ENCODE peak calls at places on chromosome 22, in six cellular contexts. N, D, R, G, U and M are unnamed samples.

GRCh38 chr22:27197618-27198017 is 540.2 kb downstream of the MIAT start:
- DNase-seq in N (no peak), G (no peak), U (no peak), D (peak), R (no peak), M (no peak)

GRCh38 chr22:43861529-43861928 is 784 bp downstream of the SULT4A1 start:
- DNase-seq in U (no peak), D (peak), R (no peak), G (peak), N (no peak), M (no peak)

GRCh38 chr22:29555065-29555644 is 1.6 kb upstream of the THOC5 start:
- DNase-seq in D (no peak), U (no peak), N (no peak), G (peak), R (no peak), M (no peak)

GRCh38 chr22:38127869-38128268 is 17.4 kb upstream of the BAIAP2L2 start:
- DNase-seq in R (no peak), U (no peak), D (no peak), G (no peak), N (no peak), M (no peak)

GRCh38 chr22:41021039-41021654 is 70.0 kb downstream of the RBX1 start:
- DNase-seq in D (peak), R (peak), G (no peak), U (peak), N (peak), M (no peak)

GRCh38 chr22:42768385-42769035 is 47.8 kb upstream of the A4GALT start:
- DNase-seq in D (no peak), R (no peak), G (no peak), N (no peak), U (no peak), M (no peak)

GRCh38 chr22:38017272-38017920 is 33.0 kb upstream of the SOX10 start:
- DNase-seq in N (no peak), R (no peak), U (peak), G (peak), D (no peak), M (no peak)

GRCh38 chr22:48955351-48956311 is 872.0 kb downstream of the BRD1 start:
- DNase-seq in R (peak), G (no peak), D (no peak), N (no peak), U (no peak), M (no peak)

GRCh38 chr22:40323681-40324083 is 22.6 kb upstream of the ADSL start:
- DNase-seq in N (no peak), U (no peak), R (no peak), D (no peak), G (no peak), M (no peak)

GRCh38 chr22:42562282-42562681 is 8.5 kb downstream of the SERHL2 start:
- DNase-seq in D (peak), R (no peak), N (no peak), U (no peak), G (no peak), M (no peak)

GRCh38 chr22:46652930-46653331 is 32.7 kb downstream of the GRAMD4 start:
- DNase-seq in G (peak), D (no peak), R (no peak), N (peak), U (no peak), M (no peak)

GRCh38 chr22:40418366-40419201 is 48.2 kb downstream of the SGSM3 start:
- DNase-seq in R (peak), U (peak), D (no peak), N (no peak), G (peak), M (no peak)

GRCh38 chr22:37369536-37369935 is 57.7 kb downstream of the ELFN2 start:
- DNase-seq in D (no peak), R (no peak), G (no peak), N (no peak), U (no peak), M (no peak)

GRCh38 chr22:27480487-27480886 is 321.1 kb downstream of the MN1 start:
- DNase-seq in R (peak), G (no peak), N (no peak), U (no peak), D (peak), M (peak)

GRCh38 chr22:23137905-23138520 is 3.8 kb downstream of the RSPH14 start:
- DNase-seq in U (no peak), R (no peak), D (peak), G (no peak), N (no peak), M (no peak)

GRCh38 chr22:49954991-49955580 is 5.5 kb upstream of the PIM3 start:
- DNase-seq in N (no peak), R (no peak), U (no peak), D (no peak), G (no peak), M (no peak)

GRCh38 chr22:32558681-32559355 is 84.2 kb downstream of the FBXO7 start:
- DNase-seq in D (no peak), N (peak), U (peak), R (no peak), G (peak), M (no peak)

GRCh38 chr22:48893288-48894063 is 934.2 kb downstream of the BRD1 start:
- DNase-seq in N (no peak), D (peak), G (no peak), R (no peak), U (no peak), M (no peak)

GRCh38 chr22:46031965-46032851 is 55.2 kb upstream of the WNT7B start:
- DNase-seq in R (no peak), U (no peak), N (no peak), G (no peak), D (no peak), M (no peak)

GRCh38 chr22:37627545-37627944 is 11.9 kb upstream of the SH3BP1 start:
- DNase-seq in G (no peak), N (no peak), D (no peak), U (no peak), R (no peak), M (no peak)

GRCh38 chr22:37675930-37676571 is 615 bp downstream of the LGALS1 start:
- DNase-seq in R (peak), D (no peak), G (no peak), U (no peak), N (peak), M (no peak)

GRCh38 chr22:26602127-26602526 is 12.2 kb upstream of the TPST2 start:
- DNase-seq in N (no peak), R (no peak), U (no peak), G (no peak), D (no peak), M (no peak)

GRCh38 chr22:26673485-26673884 is 16.1 kb downstream of the MIAT start:
- DNase-seq in D (no peak), R (no peak), N (peak), U (peak), G (no peak), M (no peak)

GRCh38 chr22:43926349-43926710 is 2.7 kb downstream of the PNPLA3 start:
- DNase-seq in R (no peak), U (no peak), D (no peak), N (no peak), G (no peak), M (no peak)

GRCh38 chr22:38239101-38239761 is 33.6 kb downstream of the TMEM184B start:
- DNase-seq in G (peak), D (peak), U (peak), R (no peak), N (peak), M (no peak)

GRCh38 chr22:27477171-27477570 is 324.4 kb downstream of the MN1 start:
- DNase-seq in R (no peak), U (no peak), D (no peak), N (no peak), G (no peak), M (no peak)

GRCh38 chr22:50670513-50670912 is 2.1 kb upstream of the SHANK3 start:
- DNase-seq in U (no peak), N (no peak), R (no peak), G (no peak), D (no peak), M (no peak)

GRCh38 chr22:48942698-48943566 is 884.7 kb downstream of the BRD1 start:
- DNase-seq in N (no peak), R (peak), D (no peak), U (no peak), G (no peak), M (no peak)

GRCh38 chr22:46060292-46061123 is 83.5 kb upstream of the WNT7B start:
- DNase-seq in U (no peak), G (no peak), D (no peak), N (no peak), R (no peak), M (no peak)

GRCh38 chr22:46121523-46122287 is 28.6 kb upstream of the PPARA start:
- DNase-seq in N (no peak), R (no peak), G (no peak), D (no peak), U (no peak), M (no peak)

GRCh38 chr22:41913040-41913719 is 1.7 kb downstream of the SHISA8 start:
- DNase-seq in N (no peak), D (no peak), G (no peak), U (no peak), R (no peak), M (no peak)

GRCh38 chr22:29531419-29531818 is 22.1 kb downstream of the THOC5 start:
- DNase-seq in R (no peak), G (no peak), N (no peak), U (peak), D (no peak), M (no peak)

GRCh38 chr22:16601437-16602223 is 9.0 kb upstream of the CCT8L2 start:
- DNase-seq in R (no peak), U (peak), G (no peak), D (no peak), N (no peak), M (no peak)

GRCh38 chr22:32619614-32620426 is 145.2 kb downstream of the FBXO7 start:
- DNase-seq in G (peak), R (no peak), D (no peak), U (peak), N (peak), M (no peak)

GRCh38 chr22:49512471-49512870 is 315.2 kb downstream of the BRD1 start:
- DNase-seq in N (no peak), D (no peak), G (no peak), R (no peak), U (no peak), M (no peak)

GRCh38 chr22:37802310-37803194 is 5.2 kb upstream of the GCAT start:
- DNase-seq in R (peak), U (peak), N (peak), G (peak), D (peak), M (peak)

GRCh38 chr22:28883917-28884753 is 763 bp downstream of the ZNRF3 start:
- DNase-seq in R (peak), G (peak), D (peak), U (peak), N (peak), M (peak)

GRCh38 chr22:41482319-41482935 is 13.5 kb downstream of the ACO2 start:
- DNase-seq in G (peak), N (peak), U (no peak), D (no peak), R (no peak), M (no peak)

GRCh38 chr22:20430641-20431519 is 6.7 kb downstream of the SCARF2 start:
- DNase-seq in U (peak), G (no peak), N (peak), R (peak), D (peak), M (peak)
- H3K4me3 ChIP-seq in U (peak), G (no peak), N (peak), R (no peak), D (peak), M (peak)

GRCh38 chr22:17982572-17983141 is 41.7 kb downstream of the MICAL3 start:
- DNase-seq in D (no peak), R (no peak), G (no peak), U (no peak), N (no peak), M (no peak)

GRCh38 chr22:17988800-17989513 is 35.4 kb downstream of the MICAL3 start:
- DNase-seq in R (no peak), U (peak), D (no peak), G (no peak), N (no peak), M (no peak)

GRCh38 chr22:17984114-17984513 is 40.2 kb downstream of the MICAL3 start:
- DNase-seq in N (no peak), R (no peak), D (no peak), G (no peak), U (peak), M (no peak)

GRCh38 chr22:17981497-17981896 is 42.9 kb downstream of the MICAL3 start:
- DNase-seq in R (no peak), D (no peak), G (no peak), N (no peak), U (no peak), M (no peak)

DNA sequence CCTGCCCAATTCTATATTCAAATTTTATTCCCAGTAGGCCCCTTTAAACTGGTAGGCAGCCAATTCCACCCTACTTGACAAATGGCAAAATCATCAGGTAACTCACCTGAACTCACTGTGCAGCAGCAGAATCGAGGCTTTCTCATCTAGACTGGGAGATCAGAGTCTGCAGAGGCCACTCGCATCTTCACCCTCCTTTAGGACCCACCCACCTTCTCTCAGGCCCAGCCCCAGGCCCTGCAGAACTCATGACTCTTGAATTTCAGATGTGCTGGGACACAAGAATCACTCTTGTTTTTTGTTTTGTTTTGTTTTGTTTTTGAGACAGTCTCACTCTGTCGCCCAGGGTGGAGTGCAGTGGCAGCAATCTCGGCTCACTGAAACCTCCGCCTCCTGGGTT is 38.8 kb downstream of the MICAL3 start:
- DNase-seq in G (no peak), R (no peak), U (no peak), D (no peak), N (no peak), M (no peak)
- H4K8ac ChIP-seq in G (no peak), R (no peak), U (no peak), D (no peak), N (peak), M (no peak)

GRCh38 chr22:47858773-47859306 is 1096.4 kb downstream of the TBC1D22A start:
- DNase-seq in R (no peak), U (no peak), D (no peak), N (no peak), G (no peak), M (no peak)
- H3K4me3 ChIP-seq in R (no peak), U (no peak), D (no peak), N (no peak), G (no peak), M (no peak)

DNA sequence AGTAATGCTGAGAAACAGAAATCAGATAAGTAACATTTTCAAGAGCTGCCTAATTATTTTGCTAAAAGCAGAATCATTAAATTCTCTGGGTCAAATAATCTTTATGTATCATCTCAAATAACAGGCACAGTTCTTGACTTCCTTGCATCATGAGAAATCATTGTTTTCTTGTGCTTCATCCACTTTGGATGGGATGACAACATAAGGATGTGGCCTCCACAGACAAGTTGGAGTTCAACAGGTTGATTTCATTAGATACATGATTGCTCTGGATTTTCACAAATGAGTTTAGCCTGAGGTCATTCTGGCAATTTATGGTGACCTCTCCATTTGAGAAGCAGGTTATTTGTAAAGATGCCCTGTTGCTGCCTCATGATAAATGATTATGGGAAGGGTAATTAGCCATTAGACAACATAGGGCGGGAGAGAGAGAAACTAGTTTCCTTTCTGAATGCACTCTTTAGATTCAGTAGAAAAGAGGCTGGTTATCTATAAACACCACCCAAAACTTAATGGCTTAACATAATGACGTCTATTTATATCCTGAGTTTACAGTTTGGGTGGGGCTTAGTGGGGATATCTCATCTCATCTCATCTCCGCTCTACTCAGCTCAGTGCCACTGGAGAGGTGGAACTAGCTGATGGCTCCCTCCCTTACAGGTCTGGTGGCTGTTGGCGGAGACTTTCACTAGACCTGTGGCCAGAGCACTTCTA is 35.0 kb upstream of the ADORA2A start:
- DNase-seq in G (no peak), D (no peak), U (peak), R (no peak), N (peak), M (no peak)
- H4K8ac ChIP-seq in G (no peak), D (no peak), U (no peak), R (no peak), N (no peak), M (no peak)

GRCh38 chr22:21937041-21937820 is 15.4 kb downstream of the PPM1F start:
- DNase-seq in U (peak), N (no peak), G (no peak), R (no peak), D (no peak), M (no peak)
- H3K4me3 ChIP-seq in U (no peak), N (no peak), G (no peak), R (no peak), D (no peak), M (no peak)

DNA sequence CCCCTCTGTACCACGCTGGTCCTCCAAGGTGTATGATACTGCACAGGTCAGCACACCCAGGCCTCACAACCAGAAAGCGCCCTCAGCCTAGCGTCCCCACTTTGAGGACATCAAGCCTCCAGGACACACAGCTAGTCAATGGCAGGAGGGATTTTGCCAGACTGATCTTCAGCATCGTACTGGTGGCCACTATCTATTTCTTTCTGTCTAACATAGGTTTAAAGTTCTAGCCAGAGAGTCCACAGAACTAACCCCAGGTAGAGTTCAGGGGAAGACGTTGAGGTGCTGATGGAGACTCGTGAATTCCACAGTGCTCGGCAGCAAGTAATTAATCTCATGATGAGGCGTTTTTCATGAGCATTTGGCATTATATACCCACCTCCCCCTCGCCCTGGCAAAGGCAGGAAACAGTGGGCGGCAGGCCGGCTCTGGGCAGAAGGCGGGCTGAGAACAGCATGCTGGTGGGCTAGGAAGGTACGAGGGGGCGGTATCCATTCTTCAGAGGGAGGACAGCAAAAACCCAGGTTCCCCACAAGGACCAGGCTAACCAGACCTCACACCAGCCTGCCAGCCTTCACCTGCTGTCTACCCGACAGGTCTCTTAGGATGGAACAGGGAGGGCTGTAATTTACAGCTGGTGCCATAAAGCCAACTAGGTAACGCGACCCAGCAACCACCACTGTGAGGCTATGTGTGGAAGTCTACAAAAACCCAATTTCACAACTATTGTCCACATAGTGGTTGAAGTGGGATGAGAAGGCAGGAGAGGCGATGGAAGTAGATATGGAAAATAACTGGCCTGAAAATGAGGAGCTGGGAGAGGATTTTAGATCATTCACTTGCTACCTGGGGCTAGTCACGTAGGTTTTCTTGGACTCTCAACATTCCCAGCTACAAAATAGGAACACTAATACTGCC is 18.5 kb downstream of the MYH9 start:
- DNase-seq in N (peak), G (peak), R (no peak), D (peak), U (peak), M (no peak)
- H4K8ac ChIP-seq in N (peak), G (peak), R (peak), D (no peak), U (peak), M (no peak)

DNA sequence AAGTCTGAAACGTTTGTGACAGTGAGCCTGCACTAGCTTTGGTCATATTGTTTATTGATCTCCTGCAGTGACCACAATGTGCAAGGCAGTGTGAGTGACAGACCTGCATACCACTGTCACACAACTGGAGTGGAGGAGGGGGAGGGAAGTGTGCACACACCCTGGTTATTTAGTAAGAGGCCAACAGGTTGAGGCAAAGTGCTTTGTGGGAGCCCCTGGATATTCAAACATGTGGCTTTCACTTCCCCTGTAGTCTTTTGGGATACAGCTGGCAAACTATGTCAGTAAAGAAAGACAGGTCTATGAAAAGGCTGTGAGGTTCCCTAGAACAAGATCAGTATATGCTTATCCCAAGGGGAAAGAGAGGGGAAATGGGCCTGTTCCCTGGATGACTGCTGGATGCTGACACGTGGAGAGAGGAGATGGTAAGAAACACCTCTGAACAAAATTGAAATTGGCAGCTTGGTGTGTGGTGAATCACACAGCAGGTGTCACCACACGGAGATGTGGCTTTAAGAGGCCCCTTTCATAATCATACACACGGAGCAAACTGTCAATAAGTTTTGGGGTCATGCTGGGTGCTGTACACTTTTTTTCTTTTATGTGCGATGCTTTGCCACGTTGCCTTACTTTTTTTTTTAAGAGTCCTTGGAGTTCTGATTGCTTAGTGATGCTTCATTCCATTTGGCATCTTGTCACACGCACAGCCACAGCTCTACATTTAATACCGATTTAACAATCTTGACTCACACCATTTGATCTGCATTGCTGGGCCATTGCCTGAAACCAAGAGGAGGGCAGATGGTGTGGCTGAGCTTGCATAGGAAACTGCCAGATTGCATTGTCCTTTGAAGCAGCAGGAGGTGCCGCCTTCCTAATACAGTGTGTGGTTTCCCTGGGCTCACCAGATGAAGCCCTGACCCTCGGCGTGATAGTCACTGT is 11.3 kb downstream of the OSBP2 start:
- DNase-seq in R (no peak), D (peak), G (peak), U (no peak), N (no peak), M (no peak)
- H3K4me3 ChIP-seq in R (no peak), D (no peak), G (no peak), U (no peak), N (no peak), M (no peak)

GRCh38 chr22:36239401-36240171 is at the start of gene APOL2:
- DNase-seq in N (peak), G (peak), U (peak), R (peak), D (peak), M (peak)
- H4K8ac ChIP-seq in N (peak), G (peak), U (peak), R (peak), D (no peak), M (no peak)